ENCODE peak calls at places on chromosomes 7 and 10, in ten cellular contexts. I, P, N, J, W, H, L, C, G and M are unnamed samples.

GRCh38 chr10:110563132-110563531 is 4.4 kb upstream of the SMC3 start:
- DNase-seq in I (no peak), P (no peak), N (no peak), J (no peak), W (no peak), H (no peak), L (no peak), C (no peak), G (no peak), M (no peak)

GRCh38 chr7:25777969-25778767 is 373.8 kb upstream of the NFE2L3 start:
- DNase-seq in I (no peak), P (no peak), N (peak; percentile 61), J (no peak), W (no peak), H (no peak), L (no peak), C (no peak), G (no peak), M (no peak)

GRCh38 chr10:62037166-62037831 is 135.8 kb downstream of the ARID5B start:
- DNase-seq in I (no peak), P (no peak), N (no peak), J (no peak), W (no peak), H (no peak), L (no peak), C (no peak), G (no peak), M (no peak)

GRCh38 chr7:158759245-158759614 is 54.6 kb upstream of the NCAPG2 start:
- DNase-seq in I (no peak), P (no peak), N (no peak), J (no peak), W (no peak), H (no peak), L (no peak), C (no peak), G (no peak), M (no peak)

GRCh38 chr10:13439771-13440708 is 88.8 kb downstream of the BEND7 start:
- DNase-seq in I (peak; percentile 21), P (peak; percentile 79), N (peak; percentile 24), J (peak; percentile 70), W (peak; percentile 87), H (peak; percentile 90), L (peak; percentile 65), C (peak; percentile 69), G (no peak), M (peak; percentile 69)

GRCh38 chr7:56222866-56223265 is 106.6 kb upstream of the NUPR2 start:
- DNase-seq in I (no peak), P (no peak), N (no peak), J (no peak), W (no peak), H (no peak), L (no peak), C (no peak), G (no peak), M (no peak)

GRCh38 chr10:124671486-124672075 is 72.6 kb downstream of the FAM53B start:
- DNase-seq in I (peak; percentile 81), P (no peak), N (no peak), J (no peak), W (peak; percentile 73), H (peak; percentile 81), L (peak; percentile 27), C (peak; percentile 92), G (peak; percentile 65), M (peak; percentile 79)

GRCh38 chr7:87359366-87359765 is 13.9 kb downstream of the CROT start:
- DNase-seq in I (no peak), P (no peak), N (no peak), J (no peak), W (no peak), H (no peak), L (no peak), C (peak; percentile 19), G (no peak), M (no peak)

GRCh38 chr7:73851410-73852338 is 9.3 kb upstream of the TMEM270 start:
- DNase-seq in I (no peak), P (no peak), N (no peak), J (no peak), W (no peak), H (no peak), L (peak; percentile 93), C (no peak), G (no peak), M (no peak)

GRCh38 chr7:69782917-69783684 is 184.8 kb downstream of the AUTS2 start:
- DNase-seq in I (peak; percentile 32), P (no peak), N (no peak), J (no peak), W (no peak), H (no peak), L (no peak), C (peak; percentile 46), G (no peak), M (peak; percentile 75)

GRCh38 chr10:79939969-79940368 is 8.9 kb downstream of the SFTPD start:
- DNase-seq in I (no peak), P (peak; percentile 0), N (no peak), J (no peak), W (peak; percentile 21), H (no peak), L (no peak), C (no peak), G (no peak), M (no peak)

GRCh38 chr10:44384601-44385422 is at the start of gene CXCL12:
- DNase-seq in I (no peak), P (no peak), N (no peak), J (peak; percentile 35), W (peak; percentile 84), H (peak; percentile 71), L (no peak), C (peak; percentile 39), G (no peak), M (peak; percentile 80)

GRCh38 chr7:144137501-144137900 is 14.5 kb downstream of the OR2A14 start:
- DNase-seq in I (no peak), P (no peak), N (no peak), J (no peak), W (no peak), H (no peak), L (no peak), C (no peak), G (no peak), M (no peak)

GRCh38 chr10:9668411-9668810 is 1349.3 kb upstream of the CELF2 start:
- DNase-seq in I (no peak), P (no peak), N (no peak), J (no peak), W (no peak), H (no peak), L (no peak), C (no peak), G (no peak), M (no peak)

GRCh38 chr7:23691320-23691719 is 11.3 kb downstream of the FAM221A start:
- DNase-seq in I (no peak), P (no peak), N (no peak), J (no peak), W (no peak), H (peak; percentile 20), L (no peak), C (no peak), G (no peak), M (no peak)

GRCh38 chr10:18164771-18165361 is 24.6 kb downstream of the CACNB2 start:
- DNase-seq in I (peak; percentile 11), P (no peak), N (no peak), J (no peak), W (no peak), H (no peak), L (no peak), C (no peak), G (no peak), M (no peak)

GRCh38 chr7:28921822-28922221 is 36.3 kb downstream of the TRIL start:
- DNase-seq in I (peak; percentile 47), P (peak; percentile 59), N (peak; percentile 81), J (peak; percentile 46), W (no peak), H (peak; percentile 72), L (peak; percentile 93), C (peak; percentile 82), G (no peak), M (no peak)

GRCh38 chr10:6755891-6756460 is 175.9 kb upstream of the PRKCQ start:
- DNase-seq in I (no peak), P (no peak), N (no peak), J (no peak), W (no peak), H (no peak), L (peak; percentile 44), C (peak; percentile 57), G (no peak), M (no peak)

GRCh38 chr10:44997105-44997748 is 3.5 kb upstream of the ZNF22 start:
- DNase-seq in I (no peak), P (no peak), N (no peak), J (no peak), W (no peak), H (no peak), L (no peak), C (no peak), G (no peak), M (no peak)

GRCh38 chr10:63142136-63142535 is 9.0 kb downstream of the NRBF2 start:
- DNase-seq in I (no peak), P (no peak), N (no peak), J (no peak), W (no peak), H (no peak), L (no peak), C (no peak), G (no peak), M (no peak)

GRCh38 chr10:58919927-58920654 is 256.4 kb upstream of the PHYHIPL start:
- DNase-seq in I (no peak), P (no peak), N (no peak), J (no peak), W (no peak), H (no peak), L (no peak), C (no peak), G (no peak), M (no peak)

GRCh38 chr7:56062382-56062781 is 1.7 kb upstream of the SUMF2 start:
- DNase-seq in I (no peak), P (no peak), N (no peak), J (no peak), W (no peak), H (no peak), L (no peak), C (no peak), G (no peak), M (no peak)

GRCh38 chr7:98730331-98730730 is 113.2 kb downstream of the NPTX2 start:
- DNase-seq in I (no peak), P (no peak), N (no peak), J (no peak), W (no peak), H (peak; percentile 67), L (no peak), C (no peak), G (no peak), M (no peak)

GRCh38 chr10:326894-327635 is 191.8 kb downstream of the ZMYND11 start:
- DNase-seq in I (no peak), P (no peak), N (no peak), J (no peak), W (no peak), H (no peak), L (no peak), C (no peak), G (no peak), M (no peak)

GRCh38 chr10:129929343-129930297 is 34.5 kb downstream of the EBF3 start:
- DNase-seq in I (no peak), P (no peak), N (no peak), J (no peak), W (peak; percentile 26), H (peak; percentile 48), L (no peak), C (no peak), G (no peak), M (peak; percentile 34)

GRCh38 chr7:135939268-135939667 is 37.9 kb downstream of the MTPN start:
- DNase-seq in I (no peak), P (no peak), N (no peak), J (no peak), W (no peak), H (peak; percentile 33), L (no peak), C (no peak), G (no peak), M (no peak)

GRCh38 chr10:48523212-48523819 is 81.6 kb downstream of the ARHGAP22 start:
- DNase-seq in I (peak; percentile 60), P (peak; percentile 46), N (no peak), J (peak; percentile 33), W (peak; percentile 95), H (peak; percentile 70), L (no peak), C (peak; percentile 34), G (no peak), M (peak; percentile 72)

GRCh38 chr7:28192786-28193581 is 12.4 kb upstream of the JAZF1 start:
- DNase-seq in I (no peak), P (no peak), N (no peak), J (no peak), W (no peak), H (no peak), L (no peak), C (no peak), G (no peak), M (no peak)